ENCODE peak calls at places on chromosomes 12 and 14, in seven cellular contexts. E is SK-N-SH, F is K562, Q is HepG2, D is GM12892, N is GM12878, K is H1. Y is an unnamed sample.

GRCh38 chr14:103126873-103127304 is 3.6 kb downstream of the TNFAIP2 start:
- DNase-seq in D (peak; percentile 34), N (no peak), E (peak; percentile 89), K (peak; percentile 83), Q (peak; percentile 63), F (no peak), Y (no peak)

GRCh38 chr12:19153396-19153795 is 23.9 kb downstream of the PLEKHA5 start:
- DNase-seq in Q (no peak), D (no peak), E (no peak), N (no peak), K (no peak), F (no peak), Y (no peak)

GRCh38 chr12:62537544-62537943 is 70.9 kb downstream of the MON2 start:
- DNase-seq in N (no peak), E (no peak), F (no peak), K (no peak), D (no peak), Q (no peak), Y (no peak)

GRCh38 chr12:31008961-31009840 is 64.5 kb upstream of the DDX11 start:
- DNase-seq in K (no peak), Q (no peak), D (no peak), F (no peak), N (no peak), E (no peak), Y (no peak)

GRCh38 chr12:2267624-2268477 is 215.1 kb downstream of the CACNA1C start:
- DNase-seq in D (no peak), N (no peak), E (no peak), Q (no peak), F (no peak), K (no peak), Y (no peak)

GRCh38 chr14:93963692-93964091 is 12.7 kb downstream of the ASB2 start:
- DNase-seq in N (no peak), K (no peak), E (no peak), F (no peak), Q (no peak), D (no peak), Y (no peak)

GRCh38 chr14:95337052-95337595 is 17.4 kb upstream of the CLMN start:
- DNase-seq in Q (no peak), F (no peak), K (no peak), N (no peak), E (no peak), D (no peak), Y (no peak)

GRCh38 chr12:132925597-132926416 is 30.3 kb downstream of the ZNF605 start:
- DNase-seq in N (no peak), F (no peak), E (no peak), K (peak; percentile 27), Q (no peak), D (no peak), Y (no peak)

GRCh38 chr12:2311001-2311778 is 258.4 kb downstream of the CACNA1C start:
- DNase-seq in K (no peak), D (no peak), E (no peak), N (no peak), Q (no peak), F (no peak), Y (no peak)

GRCh38 chr14:96304956-96305355 is 48.9 kb downstream of the BDKRB1 start:
- DNase-seq in D (no peak), F (no peak), E (no peak), K (peak; percentile 66), N (no peak), Q (no peak), Y (no peak)

GRCh38 chr14:84421611-84422010 is 1108.3 kb upstream of the FLRT2 start:
- DNase-seq in K (no peak), Q (no peak), N (no peak), E (no peak), F (no peak), D (no peak), Y (no peak)

GRCh38 chr12:3491938-3492867 is 1.2 kb downstream of the PRMT8 start:
- DNase-seq in N (no peak), Q (peak; percentile 2), E (peak; percentile 80), F (peak; percentile 71), D (peak; percentile 67), K (peak; percentile 86), Y (peak; percentile 79)

GRCh38 chr14:79740043-79740442 is 471.3 kb downstream of the DIO2 start:
- DNase-seq in N (no peak), Q (no peak), D (no peak), F (no peak), E (no peak), K (no peak), Y (no peak)

GRCh38 chr14:57314690-57315089 is 45.9 kb downstream of the AP5M1 start:
- DNase-seq in D (no peak), E (no peak), F (no peak), N (no peak), K (no peak), Q (no peak), Y (no peak)

GRCh38 chr14:31930493-31931225 is 146.4 kb upstream of the ARHGAP5 start:
- DNase-seq in D (no peak), K (no peak), F (no peak), E (no peak), Q (peak; percentile 43), N (no peak), Y (no peak)

GRCh38 chr14:72617391-72618011 is 276.4 kb downstream of the DPF3 start:
- DNase-seq in N (no peak), D (no peak), E (no peak), F (no peak), K (peak; percentile 48), Q (no peak), Y (no peak)

GRCh38 chr12:126668538-126668937 is 1598.4 kb upstream of the TMEM132C start:
- DNase-seq in E (no peak), N (no peak), F (no peak), D (no peak), K (no peak), Q (no peak), Y (no peak)

GRCh38 chr14:76109087-76109880 is 42.4 kb upstream of the GPATCH2L start:
- DNase-seq in F (no peak), D (no peak), N (no peak), Q (no peak), E (no peak), K (no peak), Y (no peak)

GRCh38 chr12:124829708-124830304 is 33.9 kb downstream of the SCARB1 start:
- DNase-seq in N (no peak), Q (peak; percentile 39), F (peak; percentile 51), K (no peak), E (no peak), D (no peak), Y (no peak)

GRCh38 chr14:66568220-66568619 is 60.3 kb downstream of the GPHN start:
- DNase-seq in Q (no peak), K (no peak), N (no peak), F (no peak), E (no peak), D (no peak), Y (no peak)

GRCh38 chr12:109871678-109872314 is 8.5 kb downstream of the GLTP start:
- DNase-seq in D (no peak), F (no peak), N (no peak), Q (peak; percentile 39), E (peak; percentile 27), K (no peak), Y (no peak)
- TF ChIP-seq TAF1 in D (no peak), F (no peak), N (no peak), Q (no peak), E (no peak), K (no peak), Y (no peak)

GRCh38 chr12:123094349-123095073 is 56.4 kb downstream of the PITPNM2 start:
- DNase-seq in N (no peak), K (no peak), Q (peak; percentile 79), E (no peak), F (peak; percentile 45), D (no peak), Y (no peak)
- TF ChIP-seq POLR2AphosphoS5 in N (no peak), K (no peak), Q (no peak), E (no peak), F (no peak), D (no peak), Y (no peak)

GRCh38 chr12:67759829-67760228 is 111.3 kb downstream of the DYRK2 start:
- DNase-seq in E (no peak), N (no peak), F (no peak), K (no peak), Q (no peak), D (no peak), Y (no peak)
- TF ChIP-seq TAF1 in E (no peak), N (no peak), F (no peak), K (no peak), Q (no peak), D (no peak), Y (no peak)

GRCh38 chr14:68913516-68913915 is 65.6 kb downstream of the ACTN1 start:
- DNase-seq in K (no peak), Q (no peak), D (no peak), F (no peak), N (no peak), E (no peak), Y (no peak)

GRCh38 chr14:68910540-68910939 is 68.6 kb downstream of the ACTN1 start:
- DNase-seq in D (no peak), Q (no peak), N (no peak), E (no peak), F (no peak), K (no peak), Y (no peak)

GRCh38 chr14:68908201-68908600 is 70.9 kb downstream of the ACTN1 start:
- DNase-seq in D (no peak), N (no peak), F (no peak), Q (no peak), E (no peak), K (no peak), Y (no peak)

GRCh38 chr14:68908860-68909259 is 70.2 kb downstream of the ACTN1 start:
- DNase-seq in N (no peak), F (no peak), E (no peak), Q (no peak), K (no peak), D (no peak), Y (no peak)

DNA sequence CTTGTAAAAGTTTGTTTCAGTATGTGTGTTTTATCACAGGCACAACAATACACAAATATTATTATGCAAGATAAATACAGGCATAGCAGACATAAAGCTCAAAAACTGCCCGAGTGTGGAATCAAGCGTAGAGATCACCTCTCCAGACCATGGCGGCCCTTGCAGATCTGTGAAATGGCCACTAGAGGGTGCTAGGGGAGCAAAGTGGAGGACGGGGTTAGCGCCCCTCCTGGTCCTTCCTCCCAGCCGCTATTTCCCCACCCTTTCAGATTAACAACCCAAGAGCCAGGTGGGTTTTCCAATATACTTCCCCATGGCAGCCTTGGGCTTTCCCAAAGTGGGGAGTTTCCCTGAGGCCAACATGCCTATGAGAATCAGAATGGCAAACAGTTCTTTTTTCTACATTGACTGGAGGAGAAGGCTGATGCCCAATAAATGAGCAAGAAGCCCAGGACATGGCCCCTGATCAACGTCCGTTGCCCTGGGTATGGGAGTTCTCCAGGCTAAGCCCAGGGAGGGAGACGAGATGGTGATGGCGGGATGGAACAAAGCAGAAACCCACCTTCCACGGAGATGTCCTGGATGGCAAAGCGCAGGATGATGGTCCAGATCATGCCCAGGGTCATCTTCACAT is 67.4 kb downstream of the ACTN1 start:
- DNase-seq in F (peak; percentile 88), K (peak; percentile 91), D (peak; percentile 77), N (no peak), Q (peak; percentile 74), E (peak; percentile 92), Y (peak; percentile 79)
- TF ChIP-seq POLR2AphosphoS5 in F (no peak), K (no peak), D (no peak), N (no peak), Q (no peak), E (no peak), Y (no peak)